ENCODE peak calls at places on chromosomes 2 and 18, in eight cellular contexts. R, A, S, V, E, K, X and C are unnamed samples.
A peak's percentile ranks its signal among the peaks of the same experiment; 100 is the strongest.

GRCh38 chr2:193461431-193461946 is 1266.8 kb upstream of the TMEFF2 start:
- DNase-seq in R (no peak), A (no peak), S (no peak), V (no peak), E (no peak), K (no peak), X (no peak), C (no peak)

GRCh38 chr18:13137939-13138821 is 80.4 kb upstream of the LDLRAD4 start:
- DNase-seq in R (peak; percentile 82), A (peak; percentile 77), S (no peak), V (peak; percentile 36), E (peak; percentile 72), K (peak; percentile 69), X (peak; percentile 93), C (no peak)

GRCh38 chr2:81835318-81836000 is 1530.9 kb upstream of the LRRTM1 start:
- DNase-seq in R (no peak), A (no peak), S (no peak), V (peak; percentile 29), E (no peak), K (no peak), X (no peak), C (no peak)

GRCh38 chr18:42520074-42520473 is 565.0 kb downstream of the PIK3C3 start:
- DNase-seq in R (no peak), A (no peak), S (no peak), V (no peak), E (no peak), K (no peak), X (no peak), C (no peak)

GRCh38 chr18:53416985-53417384 is 807.5 kb downstream of the MBD2 start:
- DNase-seq in R (no peak), A (no peak), S (peak; percentile 58), V (no peak), E (no peak), K (no peak), X (no peak), C (no peak)

GRCh38 chr18:5824370-5824984 is 70.8 kb downstream of the TMEM200C start:
- DNase-seq in R (no peak), A (no peak), S (no peak), V (no peak), E (no peak), K (no peak), X (no peak), C (no peak)

GRCh38 chr2:230012242-230012884 is 56.4 kb downstream of the SLC16A14 start:
- DNase-seq in R (no peak), A (no peak), S (no peak), V (peak; percentile 2), E (no peak), K (no peak), X (peak; percentile 80), C (no peak)

GRCh38 chr2:222290691-222291484 is 7.9 kb downstream of the PAX3 start:
- DNase-seq in R (no peak), A (no peak), S (peak; percentile 95), V (peak; percentile 26), E (no peak), K (no peak), X (no peak), C (peak; percentile 78)

GRCh38 chr18:902179-902718 is 2.4 kb upstream of the ADCYAP1 start:
- DNase-seq in R (no peak), A (no peak), S (peak; percentile 40), V (peak; percentile 69), E (peak; percentile 12), K (no peak), X (peak; percentile 25), C (no peak)

GRCh38 chr2:217402622-217403383 is 542.9 kb upstream of the TNP1 start:
- DNase-seq in R (no peak), A (no peak), S (no peak), V (peak; percentile 38), E (peak; percentile 41), K (no peak), X (no peak), C (no peak)

GRCh38 chr2:222938327-222938726 is 77.5 kb downstream of the ACSL3 start:
- DNase-seq in R (no peak), A (no peak), S (no peak), V (no peak), E (no peak), K (no peak), X (no peak), C (no peak)

GRCh38 chr2:39481611-39482010 is 44.5 kb upstream of the MAP4K3 start:
- DNase-seq in R (no peak), A (no peak), S (no peak), V (peak; percentile 69), E (no peak), K (no peak), X (peak; percentile 52), C (peak; percentile 59)

GRCh38 chr2:55175254-55176093 is 56.6 kb downstream of the CLHC1 start:
- DNase-seq in R (peak; percentile 52), A (no peak), S (peak; percentile 45), V (peak; percentile 80), E (peak; percentile 10), K (no peak), X (peak; percentile 80), C (peak; percentile 56)

GRCh38 chr2:169285528-169285927 is 76.8 kb downstream of the LRP2 start:
- DNase-seq in R (no peak), A (no peak), S (peak; percentile 72), V (no peak), E (no peak), K (no peak), X (no peak), C (no peak)

DNA sequence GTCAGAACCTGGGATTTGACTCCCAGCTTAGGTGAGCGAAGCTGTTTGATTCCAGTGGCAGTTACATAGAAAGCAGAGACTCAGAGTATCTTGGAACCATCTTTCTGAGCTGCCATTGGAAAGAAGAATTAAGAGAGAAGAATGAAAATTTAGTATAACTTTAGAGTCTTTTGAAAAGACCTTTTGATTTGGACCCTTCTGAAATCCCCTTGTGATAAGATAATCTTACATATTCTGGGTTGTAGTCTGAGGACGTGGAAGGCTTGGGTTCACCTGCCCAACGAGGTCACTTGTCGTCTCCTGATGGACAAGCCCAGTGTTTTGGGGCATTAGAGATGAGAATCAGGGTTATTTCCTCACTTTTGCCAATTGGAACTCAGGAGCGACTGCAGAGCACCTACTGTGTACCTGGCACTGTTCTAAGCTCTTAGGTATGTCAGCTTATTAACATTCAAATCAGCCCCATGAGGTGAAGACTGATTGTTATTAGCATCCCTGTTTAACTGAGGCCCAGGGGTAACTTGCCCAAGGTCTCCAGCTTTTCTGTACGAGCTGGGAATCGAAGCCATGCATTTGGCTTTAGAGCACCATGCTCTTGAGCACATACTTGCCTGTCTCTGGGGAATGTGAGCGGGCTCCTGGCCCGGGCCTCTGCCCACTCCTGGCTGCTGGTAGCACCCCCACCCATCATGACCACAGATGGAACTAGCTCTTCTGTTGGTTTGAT is 2.9 kb downstream of the HK2 start:
- DNase-seq in R (no peak), A (no peak), S (no peak), V (no peak), E (no peak), K (no peak), X (no peak), C (no peak)
- TF ChIP-seq CTCF in R (peak; percentile 70), A (no peak), S (no peak), V (no peak), E (no peak), K (no peak), X (no peak), C (peak; percentile 62)

GRCh38 chr2:178506101-178506500 is 25.8 kb downstream of the PLEKHA3 start:
- DNase-seq in R (no peak), A (no peak), S (no peak), V (no peak), E (no peak), K (no peak), X (no peak), C (no peak)
- TF ChIP-seq CTCF in R (no peak), A (no peak), S (no peak), V (no peak), E (no peak), K (no peak), X (no peak), C (no peak)

DNA sequence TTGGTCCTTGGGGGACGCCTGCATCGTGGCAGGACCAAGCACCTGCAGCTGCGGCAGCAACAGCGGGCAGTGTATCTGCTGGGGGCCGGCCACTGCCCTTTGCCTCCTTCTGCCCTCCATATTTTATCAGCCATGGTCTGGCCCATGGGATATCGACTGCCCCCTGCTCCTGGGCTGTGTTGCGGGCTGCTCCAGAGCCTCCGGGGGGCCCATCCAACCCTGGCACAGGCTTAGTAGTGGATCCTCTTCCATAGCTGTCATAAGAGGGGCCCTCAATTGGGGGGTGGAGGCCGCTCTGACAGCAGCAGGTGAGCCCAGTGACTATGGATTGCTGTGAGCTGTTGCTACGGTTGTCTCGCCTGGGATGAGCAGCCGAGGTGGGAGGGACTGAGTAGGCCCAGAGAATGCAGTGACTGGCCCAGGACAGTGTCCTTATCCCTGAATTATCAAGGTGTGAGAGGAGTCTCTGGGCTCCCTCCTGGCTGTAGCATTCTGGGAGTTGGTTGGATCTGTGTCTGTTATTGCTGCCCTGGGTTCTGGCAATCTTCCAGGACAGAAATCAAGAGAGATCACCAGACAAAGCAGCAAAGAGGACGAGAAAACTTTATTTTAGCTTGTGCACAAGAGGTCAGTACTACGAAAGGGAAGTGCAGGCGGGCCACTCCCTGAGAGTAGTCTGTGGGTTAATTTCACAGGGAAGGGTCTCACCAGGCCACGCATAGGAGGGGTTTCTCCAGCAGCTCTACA is 145.1 kb downstream of the ASB1 start:
- DNase-seq in R (no peak), A (no peak), S (no peak), V (no peak), E (no peak), K (no peak), X (no peak), C (no peak)
- TF ChIP-seq CTCF in R (no peak), A (no peak), S (no peak), V (no peak), E (no peak), K (no peak), X (no peak), C (no peak)

GRCh38 chr2:23806665-23807064 is 120.3 kb downstream of the ATAD2B start:
- DNase-seq in R (no peak), A (no peak), S (no peak), V (no peak), E (no peak), K (no peak), X (no peak), C (no peak)

GRCh38 chr2:23803275-23803964 is 123.5 kb downstream of the ATAD2B start:
- DNase-seq in R (no peak), A (no peak), S (no peak), V (peak; percentile 66), E (no peak), K (no peak), X (peak; percentile 42), C (peak; percentile 63)

GRCh38 chr2:23801396-23801795 is 125.5 kb downstream of the ATAD2B start:
- DNase-seq in R (no peak), A (no peak), S (no peak), V (peak; percentile 79), E (no peak), K (no peak), X (peak; percentile 57), C (peak; percentile 39)

GRCh38 chr2:23806201-23806600 is 120.7 kb downstream of the ATAD2B start:
- DNase-seq in R (no peak), A (no peak), S (no peak), V (no peak), E (no peak), K (no peak), X (no peak), C (no peak)

DNA sequence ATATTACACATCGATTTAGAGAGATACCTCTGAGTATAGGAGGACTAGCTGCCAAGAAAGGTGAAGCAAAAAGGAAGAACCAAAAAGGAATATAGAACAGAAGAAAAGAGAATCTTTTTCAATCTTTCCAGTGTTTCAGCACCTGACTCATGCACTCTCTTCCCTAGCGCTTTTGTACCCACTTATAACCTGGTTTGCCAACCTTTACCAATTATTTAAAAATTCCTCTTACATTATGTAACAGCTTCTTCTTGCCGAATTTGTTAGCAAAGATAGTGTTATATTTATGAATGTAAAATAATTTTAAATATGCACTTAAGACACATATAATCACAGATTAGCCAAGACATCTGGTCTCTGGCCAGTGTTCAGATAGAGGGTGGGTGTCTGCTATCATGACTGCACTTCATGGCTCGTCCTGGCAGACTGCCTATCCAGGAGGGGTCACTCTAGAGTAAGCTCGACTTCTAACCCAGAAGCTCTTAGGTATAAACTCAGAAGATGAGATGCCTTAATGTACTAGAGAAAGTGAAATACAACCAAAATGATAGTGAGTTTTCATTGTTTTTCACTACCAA is 122.9 kb downstream of the ATAD2B start:
- DNase-seq in R (no peak), A (no peak), S (peak; percentile 37), V (peak; percentile 57), E (peak; percentile 57), K (peak; percentile 15), X (peak; percentile 48), C (peak; percentile 9)
- TF ChIP-seq CTCF in R (no peak), A (peak; percentile 7), S (peak; percentile 51), V (peak; percentile 39), E (no peak), K (no peak), X (peak; percentile 33), C (peak; percentile 44)